ENCODE peak calls at places on chromosomes 2 and 18, in four cellular contexts. M is brain microvascular endothelial cell, S is heart right ventricle, Y is hepatocyte. J is an unnamed sample. For H3K36me3 and H3K27me3, the result is how much of the 10 kb centered on the place peaks cover.

GRCh38 chr2:176763871-176764404 is 448.7 kb upstream of the HNRNPA3 start:
- DNase-seq in Y (no peak), S (no peak), M (no peak), J (peak)

GRCh38 chr2:69292326-69292725 is 94.7 kb downstream of the GFPT1 start:
- DNase-seq in M (no peak), Y (no peak), S (no peak), J (no peak)

GRCh38 chr2:23497063-23497462 is 112.1 kb downstream of the KLHL29 start:
- DNase-seq in M (peak), S (no peak), Y (no peak), J (peak)

GRCh38 chr18:77062518-77063003 is 70.0 kb downstream of the MBP start:
- DNase-seq in M (peak), S (no peak), Y (no peak), J (no peak)

GRCh38 chr2:212974692-212975091 is 176.7 kb downstream of the IKZF2 start:
- DNase-seq in Y (peak), S (no peak), M (peak), J (no peak)

GRCh38 chr2:240423788-240424191 is 11.7 kb upstream of the GPC1 start:
- DNase-seq in S (peak), Y (no peak), M (no peak), J (no peak)

GRCh38 chr2:27647289-27647688 is 16.1 kb downstream of the SUPT7L start:
- DNase-seq in S (no peak), M (peak), Y (no peak), J (no peak)

GRCh38 chr2:42886921-42887320 is 94.5 kb upstream of the HAAO start:
- DNase-seq in S (no peak), Y (no peak), M (peak), J (no peak)

GRCh38 chr2:21289994-21290393 is 166.2 kb downstream of the TDRD15 start:
- DNase-seq in M (no peak), S (no peak), Y (peak), J (peak)

GRCh38 chr18:49021076-49021432 is 70.3 kb upstream of the SMAD7 start:
- DNase-seq in M (no peak), Y (no peak), S (no peak), J (no peak)

GRCh38 chr2:67311536-67311935 is 85.6 kb upstream of the ETAA1 start:
- DNase-seq in M (peak), S (no peak), Y (no peak), J (no peak)

GRCh38 chr2:13135856-13136255 is 419.1 kb downstream of the TRIB2 start:
- DNase-seq in S (no peak), M (no peak), Y (no peak), J (no peak)

GRCh38 chr18:63213331-63213900 is 106.2 kb downstream of the BCL2 start:
- DNase-seq in Y (no peak), M (no peak), S (no peak), J (no peak)

GRCh38 chr18:73893879-73894278 is 253.8 kb downstream of the FBXO15 start:
- DNase-seq in M (no peak), S (no peak), Y (no peak), J (no peak)

GRCh38 chr2:134407154-134407890 is 153.4 kb downstream of the MGAT5 start:
- DNase-seq in Y (no peak), S (no peak), M (no peak), J (no peak)

GRCh38 chr18:52869942-52870907 is 530.2 kb downstream of the DCC start:
- DNase-seq in Y (peak), S (no peak), M (no peak), J (peak)

GRCh38 chr2:127664065-127664894 is 11.1 kb downstream of the LIMS2 start:
- DNase-seq in M (no peak), S (peak), Y (no peak), J (peak)

GRCh38 chr18:75374466-75374865 is 53.0 kb downstream of the SMIM21 start:
- DNase-seq in Y (no peak), S (no peak), M (no peak), J (no peak)

GRCh38 chr18:47969851-47970250 is 39.4 kb upstream of the SMAD2 start:
- DNase-seq in S (no peak), M (peak), Y (no peak), J (no peak)

GRCh38 chr2:6924101-6924917 is 7.1 kb downstream of the RNF144A start:
- DNase-seq in M (no peak), Y (no peak), S (no peak), J (no peak)

GRCh38 chr2:70381235-70381634 is 79.4 kb upstream of the FAM136A start:
- DNase-seq in Y (no peak), S (no peak), M (no peak), J (no peak)

GRCh38 chr18:27094621-27095020 is 90.5 kb downstream of the CHST9 start:
- DNase-seq in S (no peak), M (no peak), Y (no peak), J (no peak)

GRCh38 chr2:120454993-120455789 is 109.3 kb downstream of the INHBB start:
- DNase-seq in Y (no peak), S (no peak), M (peak), J (no peak)

GRCh38 chr2:45010706-45011036 is 1.4 kb upstream of the SIX2 start:
- DNase-seq in S (no peak), Y (no peak), M (no peak), J (no peak)
- H3K4me3 ChIP-seq in S (peak), Y (no peak), M (peak), J (peak)

GRCh38 chr2:182740681-182741080 is 24.6 kb downstream of the DNAJC10 start:
- DNase-seq in Y (no peak), M (no peak), S (no peak), J (no peak)

GRCh38 chr2:182745061-182745460 is 29.0 kb downstream of the DNAJC10 start:
- DNase-seq in Y (no peak), S (no peak), M (no peak), J (no peak)

DNA sequence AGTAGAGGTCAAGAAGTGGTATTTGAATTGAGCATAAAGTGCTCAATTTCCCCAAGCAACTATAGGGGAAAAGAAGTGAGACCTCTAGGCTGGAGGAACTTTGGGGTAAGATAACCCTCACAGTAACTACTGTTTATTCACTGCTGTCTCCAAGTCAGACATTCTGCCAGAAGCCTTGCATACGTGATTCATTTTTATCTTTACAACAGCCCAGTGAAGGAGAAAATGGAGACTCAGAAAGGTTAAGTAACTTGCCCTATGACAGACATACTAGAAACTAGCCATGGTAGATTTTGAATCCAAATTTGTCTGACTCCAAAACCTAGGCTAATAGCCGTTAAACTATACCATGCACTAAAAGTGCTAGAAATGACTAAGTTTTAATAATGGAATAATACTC is 28.4 kb downstream of the DNAJC10 start:
- DNase-seq in Y (no peak), M (no peak), S (no peak), J (no peak)
- H3K36me3 ChIP-seq in Y (under half), M (under half), S (half or more), J (under half)

DNA sequence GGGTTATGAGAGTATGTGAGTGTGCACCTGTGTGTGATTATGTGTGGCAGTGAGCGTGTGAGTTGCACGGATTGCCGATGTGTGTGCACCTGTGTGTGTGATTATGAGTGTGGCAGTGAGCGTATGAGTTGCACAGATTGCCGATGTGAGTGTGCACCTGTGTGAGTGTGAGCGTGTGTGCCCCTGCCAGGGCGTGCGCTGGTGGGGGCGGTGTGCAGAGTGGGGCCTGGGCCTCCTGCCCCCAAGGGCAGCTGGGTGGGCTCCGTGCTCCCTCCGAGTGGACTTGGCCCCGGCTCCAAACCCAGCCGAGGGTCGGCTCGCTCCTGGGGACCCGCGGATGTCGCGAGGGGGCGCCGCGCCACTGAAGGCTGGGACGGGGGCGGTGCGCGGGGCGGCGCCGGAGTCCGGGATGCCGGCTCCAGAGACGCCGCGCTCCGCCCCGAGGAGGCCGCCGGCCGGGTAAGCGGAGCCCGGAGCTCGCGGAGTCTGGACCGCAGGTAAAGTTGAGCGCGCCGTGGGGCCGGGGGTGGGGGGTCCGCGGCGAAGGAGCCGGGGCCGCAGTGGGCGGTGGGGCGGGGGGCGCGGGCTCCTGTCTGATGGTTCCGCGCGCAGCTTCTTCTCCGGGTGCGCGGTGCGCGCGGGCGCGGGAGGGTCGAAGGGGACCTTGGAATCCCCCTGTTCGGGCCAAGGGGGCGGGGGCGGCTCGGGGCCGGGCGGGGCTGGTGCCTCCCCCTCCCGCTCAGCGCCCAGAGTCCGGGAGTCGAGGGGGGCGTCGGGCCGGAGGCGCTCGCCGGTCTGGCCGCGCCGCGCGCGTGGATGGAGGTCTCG is at the start of gene KCNG2:
- DNase-seq in M (no peak), S (no peak), Y (peak), J (peak)
- H3K27me3 ChIP-seq in M (under half), S (half or more), Y (under half), J (under half)

GRCh38 chr2:113236367-113237159 is 42.2 kb downstream of the PAX8 start:
- DNase-seq in M (no peak), S (no peak), Y (no peak), J (no peak)
- H3K4me3 ChIP-seq in M (peak), S (peak), Y (no peak), J (no peak)

DNA sequence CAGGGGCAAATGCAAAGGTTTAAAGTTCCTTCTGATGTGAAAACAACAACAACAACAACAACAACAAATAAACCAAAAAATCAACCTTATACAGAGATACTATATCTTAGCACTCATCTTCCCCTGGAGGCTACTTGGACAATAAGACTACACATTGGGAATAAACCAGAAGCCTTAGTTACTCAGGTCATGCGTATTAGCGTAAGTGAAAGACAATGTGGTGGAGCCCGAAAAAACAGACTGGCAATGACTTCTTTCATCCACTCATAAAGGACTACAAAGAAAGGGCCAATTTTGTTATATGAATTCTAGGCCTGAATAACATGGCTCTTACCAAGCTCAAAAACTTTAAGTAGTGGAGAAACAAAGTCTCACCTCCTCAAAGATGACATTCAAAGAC is 19.4 kb upstream of the PPP4R3B start:
- DNase-seq in S (no peak), Y (no peak), M (no peak), J (no peak)
- H3K36me3 ChIP-seq in S (half or more), Y (under half), M (under half), J (under half)

DNA sequence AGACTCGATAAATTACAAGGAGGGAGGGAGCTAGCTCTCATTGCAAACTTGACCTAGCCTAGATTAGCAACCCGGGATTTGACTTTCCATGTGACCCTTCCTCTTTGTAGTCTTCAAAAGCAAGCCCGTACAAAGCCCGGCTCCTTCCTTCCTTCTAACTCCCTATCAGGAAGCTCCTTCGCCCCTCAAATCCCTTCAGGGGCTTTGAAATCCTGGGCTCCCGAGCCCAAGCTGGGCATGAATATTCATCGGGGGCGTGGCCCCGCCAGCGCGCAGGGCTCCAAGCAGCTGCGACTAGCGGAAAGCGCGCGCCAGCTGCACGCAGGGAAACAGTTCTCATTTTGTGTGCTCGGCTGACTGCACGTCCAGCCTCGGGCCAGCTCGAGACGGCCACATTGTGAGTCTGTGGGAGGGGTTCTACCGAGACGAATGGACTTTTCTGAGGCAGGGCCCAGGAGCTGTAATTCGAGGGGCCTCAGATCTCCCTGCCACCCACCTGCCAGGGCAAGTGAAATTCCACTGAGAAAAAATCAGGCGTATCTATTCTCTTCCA is 84.0 kb upstream of the PELI1 start:
- DNase-seq in Y (peak), S (peak), M (peak), J (peak)
- H3K27me3 ChIP-seq in Y (under half), S (under half), M (under half), J (under half)

DNA sequence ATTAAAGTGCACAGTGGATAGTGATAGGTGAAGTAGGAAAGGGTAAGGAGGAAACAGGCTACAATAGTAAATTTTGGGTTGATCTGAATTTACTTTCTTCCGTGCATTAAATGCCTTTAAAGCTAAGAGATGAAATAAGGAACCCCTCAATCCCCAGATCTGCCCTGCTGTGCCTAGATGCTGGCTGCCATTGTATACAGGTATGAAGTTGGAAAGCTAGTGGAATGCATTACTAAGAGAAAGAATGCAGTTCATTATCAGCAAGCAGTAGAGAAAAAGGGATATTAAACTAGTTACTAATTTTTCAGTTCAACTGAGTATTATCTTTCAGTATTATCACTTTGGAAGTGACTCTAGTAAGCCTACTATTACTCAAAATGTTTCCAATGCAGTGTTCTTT is 93.3 kb downstream of the WDPCP start:
- DNase-seq in S (no peak), M (no peak), Y (no peak), J (no peak)
- H3K4me3 ChIP-seq in S (no peak), M (no peak), Y (no peak), J (no peak)

GRCh38 chr2:54952425-54952824 is 97.8 kb downstream of the RTN4 start:
- DNase-seq in Y (no peak), S (no peak), M (no peak), J (no peak)

GRCh38 chr2:54950811-54951210 is 99.4 kb downstream of the RTN4 start:
- DNase-seq in S (no peak), M (no peak), Y (no peak), J (no peak)

GRCh38 chr2:54947596-54948519 is 102.4 kb downstream of the RTN4 start:
- DNase-seq in M (no peak), S (no peak), Y (no peak), J (no peak)

GRCh38 chr2:54947121-54947520 is 103.1 kb downstream of the RTN4 start:
- DNase-seq in M (no peak), S (no peak), Y (no peak), J (no peak)

DNA sequence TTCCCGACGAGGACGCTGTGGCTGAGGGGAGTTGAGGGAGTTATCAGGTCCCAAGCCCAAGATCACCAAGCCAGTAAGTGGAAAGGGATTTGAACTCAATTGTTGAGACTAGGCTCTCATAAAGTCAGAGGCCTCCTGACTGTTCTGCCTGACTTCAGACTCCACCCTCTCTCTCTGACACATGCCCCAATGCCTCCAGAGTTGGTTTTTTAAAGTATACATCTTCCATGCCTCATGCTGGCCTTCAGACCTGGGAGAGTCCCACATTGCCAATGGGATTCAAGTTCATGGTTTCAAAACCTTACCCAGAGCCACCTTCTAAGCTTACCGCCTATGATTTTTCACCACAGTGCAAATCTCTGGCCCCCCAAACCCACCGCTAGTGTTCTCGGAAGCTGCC is 100.8 kb downstream of the RTN4 start:
- DNase-seq in Y (no peak), S (no peak), M (no peak), J (no peak)
- H3K36me3 ChIP-seq in Y (under half), S (under half), M (under half), J (under half)

DNA sequence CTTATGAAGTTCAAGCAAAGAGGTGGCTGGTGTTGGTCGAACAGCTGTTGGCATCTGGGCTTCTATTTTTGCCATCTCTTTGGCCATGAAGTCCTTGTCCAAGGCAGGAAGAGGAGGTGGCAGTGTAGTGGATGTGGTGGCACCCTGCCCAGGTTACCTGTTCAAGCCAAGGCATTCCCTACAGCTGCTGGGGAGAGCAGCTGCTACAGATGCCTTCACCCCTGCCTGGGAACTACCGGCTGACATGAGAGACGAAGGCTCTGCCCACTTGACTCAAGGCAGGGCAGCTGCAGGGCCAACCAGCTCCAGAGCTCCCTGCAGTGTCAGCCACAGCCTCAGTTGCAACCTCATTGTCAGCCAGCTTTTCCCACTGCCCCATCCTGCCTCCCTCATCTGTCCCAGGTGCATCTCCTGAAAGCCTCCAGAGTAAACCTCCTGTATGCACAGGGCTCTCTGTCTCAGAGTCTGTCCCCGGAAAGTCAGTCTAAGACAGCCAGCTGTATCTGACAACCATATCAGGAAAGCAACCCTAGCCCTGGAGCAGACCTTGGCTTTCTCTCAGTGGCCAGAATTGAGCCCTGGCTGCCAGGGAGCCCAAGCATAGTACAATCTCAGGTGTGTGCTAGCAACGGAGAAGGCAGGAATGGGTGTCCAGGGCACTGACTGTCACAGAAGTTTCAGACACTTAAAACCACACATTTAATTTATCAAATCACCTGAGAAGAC is 115.9 kb downstream of the RPIA start:
- DNase-seq in M (no peak), Y (no peak), S (no peak), J (no peak)
- H3K27me3 ChIP-seq in M (under half), Y (under half), S (under half), J (under half)

DNA sequence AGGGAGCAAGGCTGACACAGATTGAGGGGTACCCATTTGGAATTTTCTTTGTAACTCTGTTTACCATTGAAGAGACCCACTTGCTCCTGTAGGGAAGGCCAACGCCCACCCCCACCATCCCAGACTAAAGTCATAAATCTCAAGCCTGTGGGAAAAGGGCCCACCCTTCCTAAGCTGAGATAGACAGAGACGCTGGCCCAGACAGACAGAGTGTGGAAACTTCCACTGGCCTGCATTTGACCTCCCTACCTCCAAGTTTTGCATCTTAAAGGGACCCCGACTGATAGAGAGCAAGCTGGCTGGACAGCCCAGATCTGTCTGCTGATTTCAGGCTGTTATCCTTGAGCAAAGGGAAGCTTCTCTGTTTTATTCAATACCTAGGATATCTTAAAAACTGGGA is 48.2 kb upstream of the SLC14A2 start:
- DNase-seq in Y (peak), S (no peak), M (peak), J (peak)
- H3K4me3 ChIP-seq in Y (no peak), S (no peak), M (no peak), J (no peak)